ENCODE peak calls at places on chromosomes 12 and 14, in seven cellular contexts. R is spleen, G is HCT116, L is GM23338, H is transverse colon, T is breast epithelium, B is HepG2. J is an unnamed sample.

GRCh38 chr12:108517288-108518100 is 2.4 kb downstream of the FICD start:
- DNase-seq in R (no peak), G (no peak), L (no peak), H (no peak), T (no peak), B (no peak), J (no peak)

GRCh38 chr12:56151672-56152131 is 685 bp upstream of the MYL6B start:
- DNase-seq in R (peak), G (peak), L (peak), H (peak), T (peak), B (peak), J (no peak)

GRCh38 chr14:99136401-99136800 is 135.6 kb downstream of the BCL11B start:
- DNase-seq in R (no peak), G (no peak), L (no peak), H (no peak), T (no peak), B (no peak), J (peak)

GRCh38 chr12:45725631-45726593 is 3.6 kb upstream of the ARID2 start:
- DNase-seq in R (peak), G (no peak), L (peak), H (peak), T (no peak), B (peak), J (no peak)

GRCh38 chr14:65637780-65638179 is 225.2 kb downstream of the FUT8 start:
- DNase-seq in R (no peak), G (no peak), L (no peak), H (no peak), T (no peak), B (no peak), J (no peak)

GRCh38 chr14:93892923-93893549 is 34.1 kb upstream of the FAM181A start:
- DNase-seq in R (peak), G (peak), L (peak), H (peak), T (peak), B (peak), J (peak)

GRCh38 chr12:88934163-88934747 is 354.0 kb upstream of the KITLG start:
- DNase-seq in R (no peak), G (peak), L (no peak), H (no peak), T (no peak), B (no peak), J (no peak)

GRCh38 chr12:12357697-12358476 is 1.0 kb downstream of the BORCS5 start:
- DNase-seq in R (no peak), G (no peak), L (no peak), H (no peak), T (no peak), B (no peak), J (no peak)

GRCh38 chr12:92226961-92227360 is 81.3 kb upstream of the BTG1 start:
- DNase-seq in R (no peak), G (no peak), L (no peak), H (no peak), T (no peak), B (no peak), J (no peak)

GRCh38 chr12:42126963-42127362 is 17.7 kb downstream of the GXYLT1 start:
- DNase-seq in R (no peak), G (no peak), L (no peak), H (no peak), T (no peak), B (no peak), J (no peak)

GRCh38 chr14:56135001-56135400 is 16.8 kb downstream of the PELI2 start:
- DNase-seq in R (no peak), G (no peak), L (no peak), H (no peak), T (no peak), B (no peak), J (no peak)

GRCh38 chr12:79251356-79251755 is 386.8 kb downstream of the SYT1 start:
- DNase-seq in R (no peak), G (no peak), L (no peak), H (no peak), T (no peak), B (no peak), J (no peak)
- TF ChIP-seq POLR2AphosphoS5 in R (no peak), G (no peak), L (no peak), H (no peak), T (no peak), B (no peak), J (no peak)

GRCh38 chr12:10067942-10068341 is 30.8 kb downstream of the CLEC1A start:
- DNase-seq in R (no peak), G (no peak), L (no peak), H (no peak), T (no peak), B (no peak), J (no peak)

GRCh38 chr12:10067259-10067658 is 31.5 kb downstream of the CLEC1A start:
- DNase-seq in R (no peak), G (no peak), L (no peak), H (no peak), T (no peak), B (no peak), J (no peak)

GRCh38 chr12:10068634-10069033 is 30.2 kb downstream of the CLEC1A start:
- DNase-seq in R (no peak), G (no peak), L (no peak), H (no peak), T (no peak), B (no peak), J (no peak)

GRCh38 chr12:10070380-10070779 is 28.4 kb downstream of the CLEC1A start:
- DNase-seq in R (no peak), G (no peak), L (no peak), H (no peak), T (no peak), B (no peak), J (no peak)

DNA sequence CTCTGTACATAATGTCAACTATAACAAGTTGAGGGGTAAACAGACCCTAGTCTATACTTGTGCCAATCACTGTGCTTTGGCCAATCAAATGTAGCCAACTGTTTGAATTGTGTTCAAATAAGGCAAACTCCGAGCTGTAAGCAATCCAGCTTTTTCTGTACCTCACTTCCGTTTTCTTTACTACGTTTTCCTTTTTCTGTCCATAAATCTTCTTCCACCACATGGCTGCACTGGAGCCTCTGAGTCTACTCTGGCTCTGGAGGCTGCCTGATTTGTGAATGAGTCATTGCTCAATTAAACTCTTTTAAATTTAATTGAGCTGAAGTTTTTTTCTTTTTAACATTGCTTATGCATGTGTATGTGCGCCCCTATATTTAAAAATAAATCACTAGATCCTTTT is 29.7 kb downstream of the CLEC1A start:
- DNase-seq in R (no peak), G (no peak), L (no peak), H (no peak), T (no peak), B (no peak), J (no peak)
- H3K27ac ChIP-seq in R (peak), G (no peak), L (no peak), H (no peak), T (peak), B (no peak), J (peak)

GRCh38 chr14:100476012-100476822 is 111.0 kb downstream of the BEGAIN start:
- DNase-seq in R (no peak), G (peak), L (no peak), H (peak), T (no peak), B (peak), J (no peak)
- TF ChIP-seq POLR2AphosphoS5 in R (no peak), G (peak), L (no peak), H (no peak), T (no peak), B (no peak), J (no peak)

DNA sequence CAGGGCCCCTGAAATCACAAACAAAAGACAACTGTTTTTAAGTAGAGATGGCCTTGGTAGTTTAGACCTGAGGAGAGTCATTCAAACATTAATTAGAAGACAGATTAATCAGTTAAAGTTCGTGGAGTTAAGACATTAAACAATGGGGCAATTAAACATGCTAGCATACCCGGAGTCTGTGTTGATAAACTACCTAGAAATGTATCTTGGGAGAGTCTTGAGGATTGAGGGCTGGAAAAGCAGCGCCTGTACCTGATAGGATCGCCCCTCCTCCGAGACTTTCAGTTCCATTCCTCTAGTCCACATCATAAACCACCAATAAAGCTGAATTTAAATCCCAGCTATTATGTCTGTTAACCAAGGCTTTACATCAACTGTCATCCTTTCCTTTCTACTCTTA is 1.0 kb upstream of the KRAS start:
- DNase-seq in R (no peak), G (no peak), L (peak), H (no peak), T (no peak), B (no peak), J (no peak)
- H3K27ac ChIP-seq in R (peak), G (no peak), L (peak), H (peak), T (peak), B (no peak), J (peak)

DNA sequence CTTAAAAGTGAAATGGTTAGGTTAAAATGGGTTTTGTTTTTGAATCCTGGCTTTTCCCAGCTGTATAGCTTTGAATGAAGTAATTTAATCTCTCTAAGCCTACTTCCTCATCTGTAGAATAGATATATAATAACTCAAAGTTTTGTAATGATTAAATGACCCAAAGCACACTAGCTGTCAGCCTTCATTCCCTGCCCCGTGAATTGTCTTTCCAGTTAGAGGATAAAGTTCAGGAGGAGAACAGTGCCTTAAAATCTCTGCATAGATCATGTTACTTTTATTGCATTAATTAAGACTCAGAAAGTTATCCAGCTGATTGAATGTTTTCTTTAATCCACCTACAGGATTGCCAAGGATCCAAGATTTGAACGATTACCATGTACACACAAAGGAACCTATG is 19.4 kb downstream of the FCF1 start:
- DNase-seq in R (no peak), G (no peak), L (no peak), H (no peak), T (no peak), B (no peak), J (no peak)
- TF ChIP-seq POLR2AphosphoS5 in R (no peak), G (no peak), L (no peak), H (no peak), T (no peak), B (no peak), J (no peak)

GRCh38 chr14:34723867-34724266 is 9.5 kb upstream of the CFL2 start:
- DNase-seq in R (no peak), G (no peak), L (no peak), H (no peak), T (no peak), B (no peak), J (no peak)

GRCh38 chr14:34721129-34721528 is 6.7 kb upstream of the CFL2 start:
- DNase-seq in R (no peak), G (no peak), L (no peak), H (no peak), T (no peak), B (no peak), J (no peak)

GRCh38 chr14:34718750-34719304 is 4.4 kb upstream of the CFL2 start:
- DNase-seq in R (no peak), G (no peak), L (no peak), H (no peak), T (no peak), B (no peak), J (no peak)

DNA sequence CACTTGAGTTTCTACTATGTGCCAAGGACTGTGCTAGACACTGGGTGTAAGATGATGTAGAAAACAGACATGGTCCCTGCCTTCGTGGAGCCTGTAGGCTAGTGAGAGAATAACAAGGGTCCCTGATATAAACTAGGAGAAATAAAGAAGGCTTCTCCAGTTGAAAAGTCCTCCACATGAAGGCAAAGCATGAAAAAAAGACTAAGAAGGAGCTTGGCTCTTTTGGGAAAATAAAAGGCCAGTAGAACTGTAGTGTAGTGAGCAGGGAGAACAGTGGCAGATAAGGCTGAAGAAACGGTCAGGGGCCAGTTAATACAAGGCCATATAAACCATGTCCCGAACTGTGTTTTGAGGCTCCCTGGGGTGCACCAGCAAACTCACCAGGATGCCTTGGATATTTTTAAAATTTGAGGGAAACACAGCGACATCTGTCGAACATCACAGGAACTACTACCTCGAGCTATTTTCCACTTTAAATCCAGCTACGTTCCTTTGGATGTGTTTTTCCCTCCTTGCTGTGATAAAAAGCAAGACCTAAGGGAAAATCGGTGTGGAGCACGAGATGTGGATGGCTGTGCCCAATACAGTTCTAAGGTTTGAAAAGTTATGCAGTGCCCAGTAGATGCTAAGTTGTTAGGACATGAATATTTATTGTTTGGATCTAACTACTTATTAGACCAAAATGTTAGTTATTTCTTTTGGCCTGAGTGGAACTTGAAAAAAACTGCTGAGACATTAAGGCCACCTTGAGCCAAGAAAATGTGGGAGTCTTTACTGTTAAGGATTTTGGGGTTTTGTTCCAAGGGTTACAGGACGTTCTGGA is 8.5 kb upstream of the CFL2 start:
- DNase-seq in R (no peak), G (peak), L (peak), H (peak), T (no peak), B (peak), J (no peak)
- H3K27ac ChIP-seq in R (no peak), G (peak), L (peak), H (no peak), T (no peak), B (no peak), J (no peak)

GRCh38 chr14:37054144-37054543 is 118.3 kb downstream of the SLC25A21 start:
- DNase-seq in R (no peak), G (no peak), L (no peak), H (no peak), T (no peak), B (no peak), J (no peak)
- TF ChIP-seq POLR2AphosphoS5 in R (no peak), G (no peak), L (no peak), H (no peak), T (no peak), B (no peak), J (no peak)

DNA sequence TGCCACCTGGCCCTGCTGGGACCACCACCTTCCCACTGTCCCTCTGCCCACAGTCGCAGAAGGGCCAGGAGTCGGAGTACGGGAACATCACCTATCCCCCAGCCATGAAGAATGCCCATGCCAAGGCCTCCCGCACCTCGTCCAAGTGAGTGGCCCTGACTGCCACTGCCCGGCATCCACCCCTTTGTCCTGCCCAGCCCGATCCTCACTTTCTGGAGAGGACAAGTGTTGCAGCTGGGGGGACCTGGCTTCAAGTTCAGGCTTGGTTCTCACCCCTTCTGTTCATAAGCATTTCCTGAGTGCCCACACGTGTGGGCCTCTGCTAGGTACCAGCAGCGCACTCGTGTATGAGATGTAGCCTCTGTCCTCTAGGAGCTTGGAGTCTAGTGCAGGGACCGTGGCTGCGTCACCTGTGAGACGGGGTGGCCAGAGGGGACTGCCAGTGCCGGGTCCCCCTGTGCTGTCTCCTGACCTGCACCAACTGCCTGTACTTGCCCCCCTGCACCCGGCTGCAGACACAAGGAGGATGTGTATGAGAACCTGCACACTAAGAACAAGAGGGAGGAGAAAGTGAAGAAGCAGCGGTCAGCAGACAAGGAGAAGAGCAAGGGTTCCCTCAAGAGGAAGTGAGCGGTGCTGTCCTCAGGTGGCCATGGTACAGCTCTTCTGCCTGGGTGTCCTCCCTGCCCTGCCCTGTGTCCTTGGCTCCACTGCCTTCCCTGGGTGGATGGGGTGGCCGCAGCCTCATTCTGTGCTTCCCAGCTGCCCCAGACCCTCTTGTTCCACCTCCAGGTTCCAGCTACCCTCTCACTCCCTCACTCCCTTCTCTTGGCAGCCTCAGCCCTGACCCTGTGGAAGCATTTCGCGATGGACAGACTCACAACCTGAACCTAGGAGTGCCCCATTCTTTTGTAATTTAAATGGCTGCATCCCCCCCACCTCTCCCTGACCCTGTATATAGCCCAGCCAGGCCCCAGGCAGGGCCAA is 9.4 kb downstream of the PTPN6 start:
- DNase-seq in R (peak), G (no peak), L (no peak), H (peak), T (no peak), B (no peak), J (no peak)
- H3K27ac ChIP-seq in R (peak), G (peak), L (peak), H (peak), T (peak), B (no peak), J (peak)

J was measured in esophagus muscularis mucosa.